ENCODE peak calls at places on chromosomes 11 and 22, in five cellular contexts. V is prostate gland; F is psoas muscle; U is activated CD8-positive, alpha-beta T cell treated with anti-CD3 and anti-CD28 coated beads for 36 hours; A is heart left ventricle. O is an unnamed sample.

GRCh38 chr11:66619080-66619554 is 2.7 kb downstream of the RBM14 start:
- DNase-seq in V (no peak), F (no peak), U (peak; percentile 24), A (no peak), O (peak; percentile 38)

GRCh38 chr11:68353118-68353517 is 40.7 kb downstream of the LRP5 start:
- DNase-seq in V (no peak), F (no peak), U (no peak), A (no peak), O (no peak)

GRCh38 chr22:50734986-50735738 is 2.8 kb upstream of the ACR start:
- DNase-seq in V (no peak), F (peak; percentile 20), U (no peak), A (no peak), O (no peak)

GRCh38 chr11:45170484-45170883 is 24.0 kb downstream of the PRDM11 start:
- DNase-seq in V (no peak), F (no peak), U (no peak), A (no peak), O (no peak)

GRCh38 chr22:39482768-39483167 is 19.3 kb upstream of the MIEF1 start:
- DNase-seq in V (no peak), F (no peak), U (no peak), A (no peak), O (no peak)

GRCh38 chr11:122869622-122870021 is 12.9 kb upstream of the JHY start:
- DNase-seq in V (no peak), F (no peak), U (no peak), A (no peak), O (no peak)

GRCh38 chr11:15276616-15277015 is 161.9 kb downstream of the INSC start:
- DNase-seq in V (no peak), F (no peak), U (no peak), A (no peak), O (no peak)

GRCh38 chr11:12050911-12051667 is 42.7 kb upstream of the DKK3 start:
- DNase-seq in V (no peak), F (no peak), U (no peak), A (no peak), O (no peak)

GRCh38 chr22:18091916-18092526 is 14.2 kb downstream of the PEX26 start:
- DNase-seq in V (peak; percentile 62), F (peak; percentile 82), U (peak; percentile 32), A (peak; percentile 87), O (no peak)

GRCh38 chr11:66061268-66061667 is 8.8 kb upstream of the PACS1 start:
- DNase-seq in V (no peak), F (no peak), U (no peak), A (no peak), O (no peak)

GRCh38 chr22:24392218-24392931 is 35.0 kb upstream of the ADORA2A start:
- DNase-seq in V (no peak), F (no peak), U (no peak), A (no peak), O (no peak)

GRCh38 chr11:114340311-114341131 is 44.3 kb downstream of the NNMT start:
- DNase-seq in V (peak; percentile 53), F (peak; percentile 53), U (peak; percentile 50), A (peak; percentile 37), O (no peak)

GRCh38 chr11:84780689-84781293 is 846.4 kb downstream of the DLG2 start:
- DNase-seq in V (no peak), F (no peak), U (no peak), A (no peak), O (no peak)

GRCh38 chr22:20551805-20552449 is 44.5 kb downstream of the MED15 start:
- DNase-seq in V (no peak), F (peak; percentile 90), U (peak; percentile 87), A (peak; percentile 74), O (no peak)

GRCh38 chr22:17952273-17952801 is 72.0 kb downstream of the MICAL3 start:
- DNase-seq in V (no peak), F (no peak), U (no peak), A (no peak), O (no peak)

GRCh38 chr11:24198458-24198857 is 298.4 kb upstream of the LUZP2 start:
- DNase-seq in V (no peak), F (no peak), U (no peak), A (no peak), O (no peak)

GRCh38 chr11:47184711-47185304 is 1.4 kb downstream of the PACSIN3 start:
- DNase-seq in V (no peak), F (peak; percentile 72), U (no peak), A (peak; percentile 58), O (no peak)

GRCh38 chr22:37211075-37211852 is 1.0 kb downstream of the SSTR3 start:
- DNase-seq in V (no peak), F (peak; percentile 36), U (peak; percentile 3), A (no peak), O (no peak)

GRCh38 chr11:126414615-126415014 is 59.1 kb downstream of the ST3GAL4 start:
- DNase-seq in V (no peak), F (peak; percentile 54), U (no peak), A (peak; percentile 59), O (no peak)

GRCh38 chr11:126413843-126414405 is 58.4 kb downstream of the ST3GAL4 start:
- DNase-seq in V (no peak), F (peak; percentile 39), U (no peak), A (no peak), O (no peak)

GRCh38 chr11:126410649-126411048 is 55.2 kb downstream of the ST3GAL4 start:
- DNase-seq in V (no peak), F (peak; percentile 57), U (no peak), A (peak; percentile 89), O (no peak)

GRCh38 chr11:126413426-126413825 is 57.9 kb downstream of the ST3GAL4 start:
- DNase-seq in V (no peak), F (peak; percentile 31), U (no peak), A (no peak), O (no peak)

DNA sequence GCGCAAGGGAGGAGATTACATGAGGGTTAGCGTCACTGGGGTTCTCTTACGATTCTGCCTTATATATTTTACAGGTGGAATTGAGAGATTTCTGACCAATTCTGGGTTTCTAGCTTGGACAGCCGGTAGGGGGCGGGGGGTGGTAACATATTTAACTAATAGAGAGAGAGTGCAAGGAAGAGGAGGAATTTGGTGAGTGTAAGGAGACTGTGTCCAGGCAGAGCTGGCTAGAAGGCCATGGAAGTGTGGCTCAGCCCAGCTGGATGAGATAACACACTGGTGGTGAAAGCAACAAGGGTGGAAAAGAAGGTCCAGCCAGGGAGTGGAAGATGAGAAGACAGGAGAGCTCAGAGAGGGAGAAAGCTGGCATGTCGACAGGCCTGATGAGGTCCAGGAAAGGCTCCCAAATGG is 56.5 kb downstream of the ST3GAL4 start:
- DNase-seq in V (no peak), F (peak; percentile 38), U (no peak), A (peak; percentile 82), O (no peak)
- TF ChIP-seq CTCF in V (no peak), F (no peak), U (no peak), A (no peak), O (no peak)

GRCh38 chr11:57619331-57619730 is 21.8 kb downstream of the SERPING1 start:
- DNase-seq in V (no peak), F (no peak), U (no peak), A (no peak), O (no peak)
- TF ChIP-seq CTCF in V (no peak), F (no peak), U (no peak), A (no peak), O (no peak)

GRCh38 chr11:94879006-94879405 is 94.3 kb downstream of the CWC15 start:
- DNase-seq in V (no peak), F (no peak), U (no peak), A (no peak), O (no peak)

GRCh38 chr11:94873910-94874575 is 99.3 kb downstream of the CWC15 start:
- DNase-seq in V (no peak), F (no peak), U (no peak), A (no peak), O (no peak)

GRCh38 chr11:94877446-94878200 is 95.7 kb downstream of the CWC15 start:
- DNase-seq in V (no peak), F (no peak), U (no peak), A (no peak), O (no peak)

GRCh38 chr11:94876222-94876621 is 97.1 kb downstream of the CWC15 start:
- DNase-seq in V (no peak), F (no peak), U (no peak), A (no peak), O (no peak)

GRCh38 chr11:94876645-94877445 is 96.5 kb downstream of the CWC15 start:
- DNase-seq in V (peak; percentile 48), F (peak; percentile 85), U (peak; percentile 93), A (peak; percentile 81), O (peak; percentile 79)
- TF ChIP-seq CTCF in V (no peak), F (peak; percentile 12), U (peak; percentile 29), A (no peak), O (peak; percentile 46)

GRCh38 chr11:119421941-119422504 is 949 bp downstream of the THY1 start:
- DNase-seq in V (no peak), F (no peak), U (peak; percentile 21), A (no peak), O (no peak)
- TF ChIP-seq CTCF in V (no peak), F (no peak), U (no peak), A (no peak), O (no peak)